ENCODE peak calls at places on chromosomes 13 and 19, in ten cellular contexts. U, K, N, B, E, X, M, H, D and J are unnamed samples.

GRCh38 chr19:46818812-46819211 is 30.4 kb upstream of the SLC1A5 start:
- DNase-seq in M (no peak), B (peak; percentile 33), K (no peak), U (no peak), D (no peak), E (no peak), H (no peak), N (no peak), X (no peak), J (no peak)

GRCh38 chr13:39587939-39588338 is 15.1 kb downstream of the LHFPL6 start:
- DNase-seq in D (no peak), N (no peak), M (no peak), E (no peak), X (no peak), K (no peak), H (no peak), B (no peak), U (no peak), J (no peak)

GRCh38 chr13:23772717-23773116 is 116.5 kb downstream of the MIPEP start:
- DNase-seq in K (no peak), N (no peak), H (no peak), B (no peak), M (no peak), E (no peak), X (no peak), U (no peak), D (no peak), J (no peak)

GRCh38 chr13:94351292-94352000 is 128.0 kb downstream of the DCT start:
- DNase-seq in K (no peak), E (no peak), X (no peak), N (no peak), M (no peak), B (peak; percentile 92), H (no peak), D (no peak), U (no peak), J (no peak)

GRCh38 chr19:15213715-15214381 is 13.1 kb upstream of the NOTCH3 start:
- DNase-seq in H (no peak), N (peak; percentile 35), M (no peak), E (no peak), B (no peak), D (peak; percentile 88), U (peak; percentile 56), K (peak; percentile 57), X (no peak), J (peak; percentile 54)

GRCh38 chr19:37909661-37910199 is 2.7 kb downstream of the SIPA1L3 start:
- DNase-seq in E (no peak), D (no peak), U (no peak), M (no peak), K (no peak), X (no peak), N (no peak), B (no peak), H (no peak), J (no peak)

GRCh38 chr13:84896128-84896527 is 903.1 kb downstream of the SLITRK6 start:
- DNase-seq in N (peak; percentile 15), E (no peak), U (peak; percentile 19), H (no peak), K (no peak), B (peak; percentile 61), D (no peak), X (no peak), M (no peak), J (no peak)

GRCh38 chr19:36679455-36679854 is 8.0 kb upstream of the ZNF567 start:
- DNase-seq in K (no peak), X (no peak), B (no peak), N (no peak), D (no peak), U (no peak), M (no peak), H (no peak), E (no peak), J (no peak)

GRCh38 chr13:48578516-48579166 is 45.8 kb upstream of the RCBTB2 start:
- DNase-seq in K (no peak), E (no peak), D (no peak), U (no peak), B (no peak), M (no peak), H (no peak), N (no peak), X (no peak), J (no peak)

GRCh38 chr13:109162248-109163051 is 533.0 kb downstream of the MYO16 start:
- DNase-seq in U (peak; percentile 10), K (no peak), N (no peak), B (no peak), H (no peak), E (no peak), M (no peak), D (no peak), X (no peak), J (no peak)

GRCh38 chr13:112629161-112629560 is 41.2 kb upstream of the TUBGCP3 start:
- DNase-seq in K (no peak), H (no peak), N (no peak), D (no peak), X (no peak), M (no peak), E (no peak), B (no peak), U (no peak), J (no peak)

GRCh38 chr13:34019870-34020269 is 201.9 kb downstream of the RFC3 start:
- DNase-seq in B (no peak), N (no peak), M (no peak), H (no peak), X (no peak), E (no peak), K (peak; percentile 56), U (no peak), D (no peak), J (no peak)

GRCh38 chr19:1884291-1884718 is 991 bp downstream of the ABHD17A start:
- DNase-seq in N (no peak), X (no peak), B (no peak), U (no peak), D (no peak), M (no peak), H (peak; percentile 87), K (no peak), E (no peak), J (no peak)

GRCh38 chr19:29806098-29806866 is 5.5 kb upstream of the CCNE1 start:
- DNase-seq in K (peak; percentile 85), D (peak; percentile 75), X (no peak), H (no peak), N (no peak), E (no peak), M (no peak), U (no peak), B (peak; percentile 44), J (no peak)

GRCh38 chr19:39416626-39417120 is 4.2 kb downstream of the PLEKHG2 start:
- DNase-seq in D (no peak), U (no peak), B (no peak), H (no peak), M (peak; percentile 82), E (no peak), X (no peak), N (peak; percentile 47), K (no peak), J (no peak)

GRCh38 chr19:48498576-48498879 is 13.1 kb downstream of the LMTK3 start:
- DNase-seq in M (no peak), H (no peak), B (no peak), K (no peak), U (no peak), N (no peak), E (no peak), X (no peak), D (no peak), J (no peak)

GRCh38 chr19:48497728-48498575 is 13.7 kb downstream of the LMTK3 start:
- DNase-seq in U (no peak), D (no peak), K (no peak), H (no peak), B (no peak), E (no peak), N (peak; percentile 27), M (no peak), X (no peak), J (no peak)

GRCh38 chr19:48496959-48497727 is 14.5 kb downstream of the LMTK3 start:
- DNase-seq in N (no peak), U (no peak), M (no peak), E (no peak), H (no peak), K (no peak), D (no peak), B (no peak), X (no peak), J (no peak)

GRCh38 chr19:48499352-48500090 is 12.1 kb downstream of the LMTK3 start:
- DNase-seq in E (no peak), D (no peak), H (no peak), M (no peak), B (no peak), X (no peak), K (no peak), U (no peak), N (peak; percentile 25), J (no peak)

GRCh38 chr19:48498922-48499321 is 12.7 kb downstream of the LMTK3 start:
- DNase-seq in D (no peak), B (no peak), M (no peak), H (no peak), X (no peak), N (peak; percentile 30), K (no peak), U (no peak), E (no peak), J (no peak)
- TF ChIP-seq CTCF in D (no peak), B (no peak), M (no peak), H (no peak), X (no peak), N (no peak), K (no peak), U (no peak), E (no peak), J (no peak)

GRCh38 chr13:49877629-49878218 is 58.4 kb downstream of the SPRYD7 start:
- DNase-seq in D (no peak), H (no peak), K (no peak), E (no peak), U (no peak), N (no peak), M (no peak), X (no peak), B (no peak), J (no peak)
- H3K9me3 ChIP-seq in D (no peaks in the 10 kb centered on the region), H (no peaks in the 10 kb centered on the region), K (peaks cover 5% of the 10 kb centered on the region), E (no peaks in the 10 kb centered on the region), U (no peaks in the 10 kb centered on the region), N (peaks cover 3% of the 10 kb centered on the region), M (peaks cover 4% of the 10 kb centered on the region), X (peaks cover 53% of the 10 kb centered on the region), B (peaks cover 30% of the 10 kb centered on the region), J (peaks cover 11% of the 10 kb centered on the region)

GRCh38 chr13:46374710-46375109 is 12.3 kb downstream of the RUBCNL start:
- DNase-seq in E (no peak), N (no peak), D (no peak), X (no peak), K (no peak), U (no peak), B (no peak), M (no peak), H (no peak), J (no peak)
- TF ChIP-seq POLR2A in E (no peak), N (no peak), D (no peak), X (no peak), K (no peak), U (no peak), B (no peak), M (no peak), H (no peak), J (no peak)

DNA sequence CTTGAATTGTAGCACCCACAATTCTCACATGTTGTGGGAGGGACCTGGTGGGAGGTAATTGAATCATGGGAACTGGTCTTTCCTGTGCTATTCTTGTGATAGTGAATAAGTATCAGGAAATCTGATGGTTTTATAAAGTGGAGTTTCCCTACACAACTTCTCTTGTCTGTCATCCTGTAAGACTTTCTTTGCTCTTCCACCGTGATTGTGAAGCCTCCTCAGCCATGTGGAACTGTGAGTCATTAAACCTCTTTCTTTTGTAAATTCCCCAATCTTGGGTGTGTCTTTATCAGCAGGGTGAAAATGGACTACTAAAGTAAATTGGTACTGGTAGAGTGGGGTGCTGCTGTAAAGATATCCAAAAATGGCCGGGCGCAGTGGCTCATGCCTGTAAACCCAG is 215.6 kb downstream of the LIG4 start:
- DNase-seq in B (no peak), M (no peak), D (no peak), X (no peak), K (no peak), U (no peak), H (no peak), N (no peak), E (no peak), J (no peak)
- TF ChIP-seq CTCF in B (no peak), M (no peak), D (no peak), X (no peak), K (no peak), U (no peak), H (no peak), N (no peak), E (no peak), J (no peak)